ENCODE peak calls at places on chromosomes 11 and 22, in five cellular contexts. One of them, this sample, is unnamed.

GRCh38 chr22:43736651-43737050 is 75.5 kb downstream of the EFCAB6 start:
- DNase-seq in activated CD8-positive, alpha-beta T cell treated with anti-CD3 and anti-CD28 coated beads, Interleukin-2, amount 10 ng/mL, durations not matched to agents 7 days and 5 days: no peak
- DNase-seq in naive thymus-derived CD8-positive, alpha-beta T cell: no peak
- DNase-seq in GM04504: no peak
- DNase-seq in A673: no peak
- DNase-seq in this sample: no peak

GRCh38 chr22:36409911-36410756 is 22.4 kb upstream of the MYH9 start:
- DNase-seq in activated CD8-positive, alpha-beta T cell treated with anti-CD3 and anti-CD28 coated beads, Interleukin-2, amount 10 ng/mL, durations not matched to agents 7 days and 5 days: peak
- DNase-seq in naive thymus-derived CD8-positive, alpha-beta T cell: peak
- DNase-seq in GM04504: no peak
- DNase-seq in A673: peak
- DNase-seq in this sample: peak

GRCh38 chr22:22168190-22168940 is 76.2 kb upstream of the VPREB1 start:
- DNase-seq in activated CD8-positive, alpha-beta T cell treated with anti-CD3 and anti-CD28 coated beads, Interleukin-2, amount 10 ng/mL, durations not matched to agents 7 days and 5 days: no peak
- DNase-seq in naive thymus-derived CD8-positive, alpha-beta T cell: peak
- DNase-seq in GM04504: no peak
- DNase-seq in A673: peak
- DNase-seq in this sample: no peak

GRCh38 chr11:113384551-113384950 is 3.0 kb upstream of the ANKK1 start:
- DNase-seq in activated CD8-positive, alpha-beta T cell treated with anti-CD3 and anti-CD28 coated beads, Interleukin-2, amount 10 ng/mL, durations not matched to agents 7 days and 5 days: no peak
- DNase-seq in naive thymus-derived CD8-positive, alpha-beta T cell: no peak
- DNase-seq in GM04504: peak
- DNase-seq in A673: peak
- DNase-seq in this sample: no peak

GRCh38 chr11:38005597-38005996 is 1407.6 kb upstream of the RAG2 start:
- DNase-seq in activated CD8-positive, alpha-beta T cell treated with anti-CD3 and anti-CD28 coated beads, Interleukin-2, amount 10 ng/mL, durations not matched to agents 7 days and 5 days: no peak
- DNase-seq in naive thymus-derived CD8-positive, alpha-beta T cell: no peak
- DNase-seq in GM04504: no peak
- DNase-seq in A673: no peak
- DNase-seq in this sample: no peak

GRCh38 chr22:23105919-23106853 is 35.6 kb downstream of the RSPH14 start:
- DNase-seq in activated CD8-positive, alpha-beta T cell treated with anti-CD3 and anti-CD28 coated beads, Interleukin-2, amount 10 ng/mL, durations not matched to agents 7 days and 5 days: no peak
- DNase-seq in naive thymus-derived CD8-positive, alpha-beta T cell: no peak
- DNase-seq in GM04504: no peak
- DNase-seq in A673: no peak
- DNase-seq in this sample: no peak

GRCh38 chr11:110128161-110128560 is 35.0 kb downstream of the ZC3H12C start:
- DNase-seq in activated CD8-positive, alpha-beta T cell treated with anti-CD3 and anti-CD28 coated beads, Interleukin-2, amount 10 ng/mL, durations not matched to agents 7 days and 5 days: no peak
- DNase-seq in naive thymus-derived CD8-positive, alpha-beta T cell: no peak
- DNase-seq in GM04504: peak
- DNase-seq in A673: peak
- DNase-seq in this sample: no peak

GRCh38 chr11:123187670-123188507 is 7.2 kb downstream of the CLMP start:
- DNase-seq in activated CD8-positive, alpha-beta T cell treated with anti-CD3 and anti-CD28 coated beads, Interleukin-2, amount 10 ng/mL, durations not matched to agents 7 days and 5 days: no peak
- DNase-seq in naive thymus-derived CD8-positive, alpha-beta T cell: no peak
- DNase-seq in GM04504: no peak
- DNase-seq in A673: peak
- DNase-seq in this sample: no peak

GRCh38 chr11:68165601-68166000 is 44.4 kb upstream of the CHKA start:
- DNase-seq in activated CD8-positive, alpha-beta T cell treated with anti-CD3 and anti-CD28 coated beads, Interleukin-2, amount 10 ng/mL, durations not matched to agents 7 days and 5 days: no peak
- DNase-seq in naive thymus-derived CD8-positive, alpha-beta T cell: no peak
- DNase-seq in GM04504: no peak
- DNase-seq in A673: no peak
- DNase-seq in this sample: no peak

GRCh38 chr22:19704355-19705015 is 9.8 kb upstream of the SEPTIN5 start:
- DNase-seq in activated CD8-positive, alpha-beta T cell treated with anti-CD3 and anti-CD28 coated beads, Interleukin-2, amount 10 ng/mL, durations not matched to agents 7 days and 5 days: no peak
- DNase-seq in naive thymus-derived CD8-positive, alpha-beta T cell: no peak
- DNase-seq in GM04504: no peak
- DNase-seq in A673: no peak
- DNase-seq in this sample: no peak

GRCh38 chr11:79314906-79315689 is 125.7 kb downstream of the TENM4 start:
- DNase-seq in activated CD8-positive, alpha-beta T cell treated with anti-CD3 and anti-CD28 coated beads, Interleukin-2, amount 10 ng/mL, durations not matched to agents 7 days and 5 days: no peak
- DNase-seq in naive thymus-derived CD8-positive, alpha-beta T cell: no peak
- DNase-seq in GM04504: no peak
- DNase-seq in A673: peak
- DNase-seq in this sample: no peak

GRCh38 chr11:35344990-35345655 is 74.2 kb downstream of the SLC1A2 start:
- DNase-seq in activated CD8-positive, alpha-beta T cell treated with anti-CD3 and anti-CD28 coated beads, Interleukin-2, amount 10 ng/mL, durations not matched to agents 7 days and 5 days: no peak
- DNase-seq in naive thymus-derived CD8-positive, alpha-beta T cell: no peak
- DNase-seq in GM04504: no peak
- DNase-seq in A673: no peak
- DNase-seq in this sample: no peak

GRCh38 chr11:45180158-45180887 is 33.9 kb downstream of the PRDM11 start:
- DNase-seq in activated CD8-positive, alpha-beta T cell treated with anti-CD3 and anti-CD28 coated beads, Interleukin-2, amount 10 ng/mL, durations not matched to agents 7 days and 5 days: no peak
- DNase-seq in naive thymus-derived CD8-positive, alpha-beta T cell: no peak
- DNase-seq in GM04504: no peak
- DNase-seq in A673: peak
- DNase-seq in this sample: no peak

GRCh38 chr11:108628326-108628725 is 34.8 kb upstream of the EXPH5 start:
- DNase-seq in activated CD8-positive, alpha-beta T cell treated with anti-CD3 and anti-CD28 coated beads, Interleukin-2, amount 10 ng/mL, durations not matched to agents 7 days and 5 days: no peak
- DNase-seq in naive thymus-derived CD8-positive, alpha-beta T cell: no peak
- DNase-seq in GM04504: no peak
- DNase-seq in A673: no peak
- DNase-seq in this sample: no peak

GRCh38 chr11:64343740-64344133 is 3.7 kb downstream of the CCDC88B start:
- DNase-seq in activated CD8-positive, alpha-beta T cell treated with anti-CD3 and anti-CD28 coated beads, Interleukin-2, amount 10 ng/mL, durations not matched to agents 7 days and 5 days: no peak
- DNase-seq in naive thymus-derived CD8-positive, alpha-beta T cell: no peak
- DNase-seq in GM04504: no peak
- DNase-seq in A673: no peak
- DNase-seq in this sample: no peak

GRCh38 chr11:125950696-125951645 is 5.1 kb downstream of the VSIG10L2 start:
- DNase-seq in activated CD8-positive, alpha-beta T cell treated with anti-CD3 and anti-CD28 coated beads, Interleukin-2, amount 10 ng/mL, durations not matched to agents 7 days and 5 days: no peak
- DNase-seq in naive thymus-derived CD8-positive, alpha-beta T cell: no peak
- DNase-seq in GM04504: peak
- DNase-seq in A673: no peak
- DNase-seq in this sample: no peak

GRCh38 chr11:63663809-63664208 is 7.4 kb downstream of the ATL3 start:
- DNase-seq in activated CD8-positive, alpha-beta T cell treated with anti-CD3 and anti-CD28 coated beads, Interleukin-2, amount 10 ng/mL, durations not matched to agents 7 days and 5 days: no peak
- DNase-seq in naive thymus-derived CD8-positive, alpha-beta T cell: no peak
- DNase-seq in GM04504: no peak
- DNase-seq in A673: no peak
- DNase-seq in this sample: no peak

GRCh38 chr11:3971756-3972404 is 116.4 kb downstream of the STIM1 start:
- DNase-seq in activated CD8-positive, alpha-beta T cell treated with anti-CD3 and anti-CD28 coated beads, Interleukin-2, amount 10 ng/mL, durations not matched to agents 7 days and 5 days: no peak
- DNase-seq in naive thymus-derived CD8-positive, alpha-beta T cell: no peak
- DNase-seq in GM04504: no peak
- DNase-seq in A673: no peak
- DNase-seq in this sample: no peak

GRCh38 chr11:12330491-12331231 is 46.7 kb upstream of the PARVA start:
- DNase-seq in activated CD8-positive, alpha-beta T cell treated with anti-CD3 and anti-CD28 coated beads, Interleukin-2, amount 10 ng/mL, durations not matched to agents 7 days and 5 days: no peak
- DNase-seq in naive thymus-derived CD8-positive, alpha-beta T cell: no peak
- DNase-seq in GM04504: no peak
- DNase-seq in A673: peak
- DNase-seq in this sample: no peak

GRCh38 chr11:65111537-65112225 is at the start of gene TM7SF2:
- DNase-seq in activated CD8-positive, alpha-beta T cell treated with anti-CD3 and anti-CD28 coated beads, Interleukin-2, amount 10 ng/mL, durations not matched to agents 7 days and 5 days: peak
- DNase-seq in naive thymus-derived CD8-positive, alpha-beta T cell: peak
- DNase-seq in GM04504: peak
- DNase-seq in A673: peak
- DNase-seq in this sample: peak

GRCh38 chr11:93474122-93474521 is 69.1 kb downstream of the SMCO4 start:
- DNase-seq in activated CD8-positive, alpha-beta T cell treated with anti-CD3 and anti-CD28 coated beads, Interleukin-2, amount 10 ng/mL, durations not matched to agents 7 days and 5 days: no peak
- DNase-seq in naive thymus-derived CD8-positive, alpha-beta T cell: no peak
- DNase-seq in GM04504: no peak
- DNase-seq in A673: peak
- DNase-seq in this sample: no peak

GRCh38 chr11:11579012-11579755 is 42.6 kb downstream of the GALNT18 start:
- DNase-seq in activated CD8-positive, alpha-beta T cell treated with anti-CD3 and anti-CD28 coated beads, Interleukin-2, amount 10 ng/mL, durations not matched to agents 7 days and 5 days: no peak
- DNase-seq in naive thymus-derived CD8-positive, alpha-beta T cell: no peak
- DNase-seq in GM04504: no peak
- DNase-seq in A673: no peak
- DNase-seq in this sample: no peak

GRCh38 chr11:44270403-44271192 is 39.3 kb downstream of the ALX4 start:
- DNase-seq in activated CD8-positive, alpha-beta T cell treated with anti-CD3 and anti-CD28 coated beads, Interleukin-2, amount 10 ng/mL, durations not matched to agents 7 days and 5 days: no peak
- DNase-seq in naive thymus-derived CD8-positive, alpha-beta T cell: no peak
- DNase-seq in GM04504: no peak
- DNase-seq in A673: no peak
- DNase-seq in this sample: no peak

GRCh38 chr11:68950268-68950667 is 30.5 kb downstream of the MRGPRD start:
- DNase-seq in activated CD8-positive, alpha-beta T cell treated with anti-CD3 and anti-CD28 coated beads, Interleukin-2, amount 10 ng/mL, durations not matched to agents 7 days and 5 days: peak
- DNase-seq in naive thymus-derived CD8-positive, alpha-beta T cell: no peak
- DNase-seq in GM04504: no peak
- DNase-seq in A673: peak
- DNase-seq in this sample: no peak

GRCh38 chr11:114216804-114217195 is 79.4 kb upstream of the NNMT start:
- DNase-seq in activated CD8-positive, alpha-beta T cell treated with anti-CD3 and anti-CD28 coated beads, Interleukin-2, amount 10 ng/mL, durations not matched to agents 7 days and 5 days: peak
- DNase-seq in naive thymus-derived CD8-positive, alpha-beta T cell: no peak
- DNase-seq in GM04504: no peak
- DNase-seq in A673: no peak
- DNase-seq in this sample: no peak

GRCh38 chr11:3022982-3023381 is 30.9 kb upstream of the NAP1L4 start:
- DNase-seq in activated CD8-positive, alpha-beta T cell treated with anti-CD3 and anti-CD28 coated beads, Interleukin-2, amount 10 ng/mL, durations not matched to agents 7 days and 5 days: no peak
- DNase-seq in naive thymus-derived CD8-positive, alpha-beta T cell: no peak
- DNase-seq in GM04504: peak
- DNase-seq in A673: no peak
- DNase-seq in this sample: no peak

GRCh38 chr11:61061081-61061826 is 41.0 kb upstream of the CD5 start:
- DNase-seq in activated CD8-positive, alpha-beta T cell treated with anti-CD3 and anti-CD28 coated beads, Interleukin-2, amount 10 ng/mL, durations not matched to agents 7 days and 5 days: peak
- DNase-seq in naive thymus-derived CD8-positive, alpha-beta T cell: peak
- DNase-seq in GM04504: no peak
- DNase-seq in A673: no peak
- DNase-seq in this sample: peak

GRCh38 chr22:50325444-50326224 is 1.2 kb downstream of the DENND6B start:
- DNase-seq in activated CD8-positive, alpha-beta T cell treated with anti-CD3 and anti-CD28 coated beads, Interleukin-2, amount 10 ng/mL, durations not matched to agents 7 days and 5 days: no peak
- DNase-seq in naive thymus-derived CD8-positive, alpha-beta T cell: no peak
- DNase-seq in GM04504: no peak
- DNase-seq in A673: no peak
- DNase-seq in this sample: no peak

GRCh38 chr11:126160345-126161145 is 50.9 kb downstream of the RPUSD4 start:
- DNase-seq in activated CD8-positive, alpha-beta T cell treated with anti-CD3 and anti-CD28 coated beads, Interleukin-2, amount 10 ng/mL, durations not matched to agents 7 days and 5 days: no peak
- DNase-seq in naive thymus-derived CD8-positive, alpha-beta T cell: no peak
- DNase-seq in GM04504: no peak
- DNase-seq in A673: no peak
- DNase-seq in this sample: no peak

GRCh38 chr11:126112547-126112946 is 49.9 kb upstream of the CDON start:
- DNase-seq in activated CD8-positive, alpha-beta T cell treated with anti-CD3 and anti-CD28 coated beads, Interleukin-2, amount 10 ng/mL, durations not matched to agents 7 days and 5 days: no peak
- DNase-seq in naive thymus-derived CD8-positive, alpha-beta T cell: no peak
- DNase-seq in GM04504: no peak
- DNase-seq in A673: peak
- DNase-seq in this sample: no peak

GRCh38 chr11:117973446-117973922 is 12.7 kb upstream of the IL10RA start:
- DNase-seq in activated CD8-positive, alpha-beta T cell treated with anti-CD3 and anti-CD28 coated beads, Interleukin-2, amount 10 ng/mL, durations not matched to agents 7 days and 5 days: no peak
- DNase-seq in naive thymus-derived CD8-positive, alpha-beta T cell: no peak
- DNase-seq in GM04504: no peak
- DNase-seq in A673: no peak
- DNase-seq in this sample: no peak

GRCh38 chr11:125274774-125275173 is 110.2 kb downstream of the PKNOX2 start:
- DNase-seq in activated CD8-positive, alpha-beta T cell treated with anti-CD3 and anti-CD28 coated beads, Interleukin-2, amount 10 ng/mL, durations not matched to agents 7 days and 5 days: no peak
- DNase-seq in naive thymus-derived CD8-positive, alpha-beta T cell: no peak
- DNase-seq in GM04504: no peak
- DNase-seq in A673: no peak
- DNase-seq in this sample: no peak

This sample was measured in T follicular helper cell.